ENCODE peak calls at places on chromosome 17, in five cellular contexts. I is BJ; X is CD8-positive, alpha-beta T cell; U is AG04450; G is activated B cell treated with CpG ODN at 0.5 μM for 24 hours. V is an unnamed sample.

GRCh38 chr17:77609553-77610517 is 348.7 kb upstream of the TNRC6C start:
- DNase-seq in G (peak; percentile 26), I (no peak), X (peak; percentile 64), U (no peak), V (no peak)

GRCh38 chr17:63927464-63928171 is 4.5 kb downstream of the CD79B start:
- DNase-seq in G (peak; percentile 49), I (no peak), U (no peak), X (no peak), V (no peak)

GRCh38 chr17:58344791-58345157 is 7.2 kb downstream of the SUPT4H1 start:
- DNase-seq in G (no peak), U (no peak), I (no peak), X (peak; percentile 70), V (no peak)

GRCh38 chr17:57552114-57552601 is 192.9 kb downstream of the CCDC182 start:
- DNase-seq in G (peak; percentile 46), X (peak; percentile 22), I (no peak), U (no peak), V (no peak)

GRCh38 chr17:72789711-72790110 is 302.8 kb downstream of the SLC39A11 start:
- DNase-seq in I (no peak), X (no peak), U (no peak), G (no peak), V (no peak)

GRCh38 chr17:3964203-3965122 is at the start of gene ATP2A3:
- DNase-seq in G (peak; percentile 77), I (no peak), X (peak; percentile 67), U (no peak), V (no peak)

GRCh38 chr17:50708050-50709000 is 611 bp upstream of the ANKRD40 start:
- DNase-seq in I (no peak), G (no peak), X (no peak), U (no peak), V (no peak)

GRCh38 chr17:2302740-2303277 is 776 bp downstream of the SMG6 start:
- DNase-seq in X (no peak), I (no peak), G (no peak), U (no peak), V (no peak)

GRCh38 chr17:34177642-34178041 is 77.4 kb upstream of the CCL2 start:
- DNase-seq in I (peak; percentile 72), G (no peak), U (no peak), X (no peak), V (no peak)

GRCh38 chr17:40418428-40418706 is 671 bp upstream of the TOP2A start:
- DNase-seq in G (no peak), X (no peak), U (no peak), I (no peak), V (no peak)

GRCh38 chr17:4509402-4509801 is 10.7 kb downstream of the SPNS2 start:
- DNase-seq in I (no peak), X (peak; percentile 20), G (no peak), U (no peak), V (no peak)

DNA sequence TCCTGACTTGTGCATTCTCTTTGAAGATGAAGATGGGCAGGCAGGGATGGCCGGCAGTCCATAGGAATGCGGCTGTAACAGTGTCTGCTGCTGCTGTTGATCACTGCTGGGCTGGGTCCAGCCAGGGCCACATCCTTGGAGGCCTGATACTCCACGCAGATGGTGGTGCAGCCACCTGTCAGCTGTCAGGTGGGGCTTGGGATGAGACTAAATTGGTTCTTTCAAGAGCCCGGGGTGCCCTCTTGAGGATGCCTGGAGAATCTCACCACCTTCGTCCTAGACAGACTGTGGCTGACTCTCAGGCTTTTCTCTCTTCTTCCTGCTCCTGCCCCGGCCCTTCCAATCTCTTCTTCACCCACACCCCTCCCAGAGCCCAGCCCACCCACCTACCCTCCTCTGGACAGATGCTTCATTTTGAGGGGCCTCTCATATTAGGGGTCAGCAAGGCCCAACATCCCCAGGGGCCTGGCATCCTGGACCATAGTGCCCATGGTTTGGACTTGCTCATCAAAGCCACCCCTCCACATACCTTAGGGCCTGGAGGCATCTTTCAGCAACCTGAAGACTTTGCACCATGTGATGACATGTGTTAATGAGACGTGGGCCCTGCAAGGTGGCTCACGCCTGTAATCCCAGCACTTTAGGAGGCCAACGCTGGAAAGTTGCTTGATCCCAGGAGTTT is 19.1 kb downstream of the OSBPL7 start:
- DNase-seq in G (peak; percentile 32), U (no peak), I (no peak), X (peak; percentile 58), V (no peak)
- TF ChIP-seq CTCF in G (no peak), U (peak; percentile 66), I (peak; percentile 73), X (peak; percentile 54), V (peak; percentile 74)

DNA sequence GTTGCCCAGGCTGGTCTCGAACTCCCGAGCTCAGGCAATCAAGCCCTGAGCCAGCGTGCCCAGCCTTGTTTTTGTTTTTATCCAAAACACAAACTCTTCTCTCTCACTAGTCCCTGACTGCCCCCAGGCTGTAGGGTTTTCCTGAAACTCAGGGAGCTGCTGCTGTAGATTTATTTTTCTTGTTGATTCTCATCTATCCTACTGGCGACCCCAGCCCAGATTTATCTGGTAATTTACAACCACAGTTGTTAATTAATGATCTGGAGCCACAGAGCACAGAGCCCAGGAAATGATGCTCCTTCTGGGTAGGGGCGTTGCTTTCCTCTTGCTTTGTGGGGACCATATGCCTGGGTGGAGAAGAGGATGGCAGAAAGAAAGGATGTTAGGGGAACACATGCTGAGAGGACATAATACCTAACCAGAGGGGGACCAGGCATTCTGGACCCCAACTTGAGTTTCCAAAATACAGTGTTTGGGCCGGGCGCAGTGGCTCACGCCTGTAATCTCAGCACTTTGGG is 7.4 kb upstream of the ETV4 start:
- DNase-seq in X (no peak), U (no peak), G (no peak), I (no peak), V (no peak)
- TF ChIP-seq CTCF in X (no peak), U (no peak), G (no peak), I (no peak), V (no peak)

GRCh38 chr17:75032896-75033294 is 13.9 kb downstream of the ATP5PD start:
- DNase-seq in U (no peak), I (no peak), X (no peak), G (no peak), V (no peak)

GRCh38 chr17:75031972-75032895 is 14.5 kb downstream of the ATP5PD start:
- DNase-seq in X (peak; percentile 59), I (no peak), G (peak; percentile 44), U (no peak), V (no peak)

GRCh38 chr17:75036643-75037268 is 10.0 kb downstream of the ATP5PD start:
- DNase-seq in X (peak; percentile 90), U (no peak), I (no peak), G (no peak), V (no peak)

GRCh38 chr17:75033346-75034235 is 13.2 kb downstream of the ATP5PD start:
- DNase-seq in X (peak; percentile 85), U (peak; percentile 76), G (peak; percentile 78), I (no peak), V (no peak)

GRCh38 chr17:75034236-75034908 is 12.4 kb downstream of the ATP5PD start:
- DNase-seq in X (peak; percentile 78), I (no peak), G (peak; percentile 76), U (peak; percentile 73), V (no peak)
- TF ChIP-seq CTCF in X (no peak), I (peak; percentile 28), G (no peak), U (no peak), V (peak; percentile 41)

DNA sequence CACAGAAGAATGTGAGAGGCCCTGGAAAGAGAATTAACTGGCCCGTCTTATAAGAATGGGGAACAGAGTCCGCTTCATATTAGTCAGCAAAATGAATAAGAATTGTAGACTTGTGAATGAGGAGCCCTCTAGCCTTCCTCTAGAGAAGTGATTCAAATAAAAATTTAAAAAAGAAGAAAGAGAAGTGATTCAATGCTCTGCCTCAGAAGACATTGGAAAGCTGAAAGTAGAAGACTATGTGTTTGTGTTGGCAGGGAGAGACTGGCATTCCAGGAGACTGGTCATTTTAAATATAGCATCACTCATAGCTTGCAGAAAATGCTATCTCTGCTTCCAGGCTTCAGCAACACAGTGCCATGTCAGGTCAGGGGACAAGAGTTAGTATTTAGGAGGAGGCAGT is 190.6 kb upstream of the HS3ST3A1 start:
- DNase-seq in G (no peak), I (no peak), U (no peak), X (no peak), V (no peak)
- TF ChIP-seq CTCF in G (no peak), I (no peak), U (no peak), X (no peak), V (no peak)

GRCh38 chr17:32854834-32855389 is 22.0 kb downstream of the MYO1D start:
- DNase-seq in U (no peak), I (no peak), X (no peak), G (no peak), V (no peak)
- TF ChIP-seq CTCF in U (no peak), I (no peak), X (no peak), G (no peak), V (no peak)

DNA sequence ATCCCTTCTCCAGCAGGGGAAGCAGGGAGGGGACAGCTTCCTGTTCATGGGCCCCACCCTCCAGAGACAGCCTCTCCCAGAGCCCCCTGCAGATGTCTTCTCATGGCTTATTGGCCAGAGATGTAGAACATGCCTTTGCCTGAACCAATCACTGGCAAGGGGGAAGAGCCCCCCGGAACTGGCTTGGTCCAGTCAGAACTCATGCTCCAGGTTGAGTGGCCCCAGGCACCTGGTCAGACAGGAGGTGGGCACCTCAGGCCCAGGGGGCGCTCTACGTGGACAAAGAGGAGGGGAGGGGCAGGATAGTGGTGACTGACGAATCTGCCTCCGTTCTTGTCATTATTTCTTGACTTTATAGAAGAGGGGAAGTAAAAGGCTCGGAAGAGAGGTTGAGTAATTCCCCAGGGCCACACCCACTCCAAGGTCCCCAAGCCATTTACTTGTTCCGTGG is 23.6 kb downstream of the RAB11FIP4 start:
- DNase-seq in I (no peak), G (no peak), U (no peak), X (no peak), V (no peak)
- TF ChIP-seq CTCF in I (no peak), G (no peak), U (no peak), X (no peak), V (no peak)

DNA sequence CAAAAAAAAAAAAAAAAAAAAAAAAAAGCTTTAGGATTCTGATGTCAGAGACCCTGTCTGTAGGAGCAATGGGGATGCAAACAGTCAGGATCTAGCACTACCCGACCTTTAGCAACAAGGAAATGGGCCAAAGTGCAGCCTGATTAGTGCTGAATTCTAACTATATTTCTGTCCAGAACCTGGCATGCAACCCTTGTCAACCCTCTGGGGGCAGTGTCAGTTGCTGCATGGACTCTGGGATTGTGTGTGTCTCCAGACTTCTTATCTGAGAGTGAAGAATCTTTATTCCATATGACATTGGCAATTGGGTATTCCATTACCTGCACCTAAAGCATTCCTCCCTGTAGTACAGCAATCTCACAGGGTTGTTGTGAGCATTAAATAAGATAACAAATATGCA is 120.3 kb upstream of the CRHR1 start:
- DNase-seq in X (no peak), U (no peak), I (no peak), G (no peak), V (no peak)
- TF ChIP-seq CTCF in X (no peak), U (no peak), I (no peak), G (no peak), V (peak; percentile 14)

V was measured in epithelial cell of proximal tubule.